ENCODE peak calls at places on chromosomes 2 and 18, in nine cellular contexts. One of them, this sample, is unnamed. For H3K36me3, the result is how much of the 10 kb centered on the place peaks cover.

GRCh38 chr2:148874868-148875341 is at the start of gene KIF5C:
- DNase-seq in suprapubic skin: peak
- DNase-seq in DND-41: no peak
- DNase-seq in endothelial cell of umbilical vein: peak
- DNase-seq in IMR-90: peak
- DNase-seq in endodermal cell: peak
- DNase-seq in thoracic aorta: peak
- DNase-seq in kidney: peak
- DNase-seq in right lobe of liver: peak
- DNase-seq in this sample: peak

GRCh38 chr2:67079729-67080128 is 317.4 kb upstream of the ETAA1 start:
- DNase-seq in suprapubic skin: no peak
- DNase-seq in DND-41: no peak
- DNase-seq in endothelial cell of umbilical vein: no peak
- DNase-seq in IMR-90: no peak
- DNase-seq in endodermal cell: no peak
- DNase-seq in thoracic aorta: no peak
- DNase-seq in kidney: no peak
- DNase-seq in right lobe of liver: no peak
- DNase-seq in this sample: no peak

GRCh38 chr18:27608742-27609141 is 423.6 kb upstream of the CHST9 start:
- DNase-seq in suprapubic skin: no peak
- DNase-seq in DND-41: no peak
- DNase-seq in endothelial cell of umbilical vein: peak
- DNase-seq in IMR-90: no peak
- DNase-seq in endodermal cell: no peak
- DNase-seq in thoracic aorta: no peak
- DNase-seq in kidney: no peak
- DNase-seq in right lobe of liver: no peak
- DNase-seq in this sample: no peak

GRCh38 chr2:30692829-30693265 is 114.4 kb downstream of the CAPN13 start:
- DNase-seq in suprapubic skin: peak
- DNase-seq in DND-41: no peak
- DNase-seq in endothelial cell of umbilical vein: no peak
- DNase-seq in IMR-90: no peak
- DNase-seq in endodermal cell: no peak
- DNase-seq in thoracic aorta: no peak
- DNase-seq in kidney: no peak
- DNase-seq in right lobe of liver: no peak
- DNase-seq in this sample: no peak

GRCh38 chr2:147806846-147807245 is 38.0 kb upstream of the ACVR2A start:
- DNase-seq in suprapubic skin: no peak
- DNase-seq in DND-41: no peak
- DNase-seq in endothelial cell of umbilical vein: no peak
- DNase-seq in IMR-90: peak
- DNase-seq in endodermal cell: no peak
- DNase-seq in thoracic aorta: no peak
- DNase-seq in kidney: no peak
- DNase-seq in right lobe of liver: no peak
- DNase-seq in this sample: no peak

GRCh38 chr18:11021477-11021876 is 127.9 kb downstream of the PIEZO2 start:
- DNase-seq in suprapubic skin: no peak
- DNase-seq in DND-41: peak
- DNase-seq in endothelial cell of umbilical vein: no peak
- DNase-seq in IMR-90: no peak
- DNase-seq in endodermal cell: no peak
- DNase-seq in thoracic aorta: no peak
- DNase-seq in kidney: no peak
- DNase-seq in right lobe of liver: no peak
- DNase-seq in this sample: no peak

GRCh38 chr18:64474751-64475150 is 325.9 kb upstream of the LINC00305 start:
- DNase-seq in suprapubic skin: no peak
- DNase-seq in DND-41: no peak
- DNase-seq in endothelial cell of umbilical vein: no peak
- DNase-seq in IMR-90: no peak
- DNase-seq in endodermal cell: no peak
- DNase-seq in thoracic aorta: no peak
- DNase-seq in kidney: no peak
- DNase-seq in right lobe of liver: no peak
- DNase-seq in this sample: no peak

GRCh38 chr18:45775241-45775676 is 50.2 kb upstream of the SIGLEC15 start:
- DNase-seq in suprapubic skin: peak
- DNase-seq in DND-41: no peak
- DNase-seq in endothelial cell of umbilical vein: peak
- DNase-seq in IMR-90: peak
- DNase-seq in endodermal cell: peak
- DNase-seq in thoracic aorta: peak
- DNase-seq in kidney: peak
- DNase-seq in right lobe of liver: peak
- DNase-seq in this sample: peak

GRCh38 chr2:26979761-26980160 is 9.3 kb downstream of the MAPRE3 start:
- DNase-seq in suprapubic skin: no peak
- DNase-seq in DND-41: no peak
- DNase-seq in endothelial cell of umbilical vein: no peak
- DNase-seq in IMR-90: peak
- DNase-seq in endodermal cell: no peak
- DNase-seq in thoracic aorta: no peak
- DNase-seq in kidney: no peak
- DNase-seq in right lobe of liver: no peak
- DNase-seq in this sample: no peak

GRCh38 chr2:9737053-9737875 is 106.0 kb upstream of the TAF1B start:
- DNase-seq in suprapubic skin: no peak
- DNase-seq in DND-41: no peak
- DNase-seq in endothelial cell of umbilical vein: no peak
- DNase-seq in IMR-90: peak
- DNase-seq in endodermal cell: no peak
- DNase-seq in thoracic aorta: no peak
- DNase-seq in kidney: no peak
- DNase-seq in right lobe of liver: no peak
- DNase-seq in this sample: no peak

GRCh38 chr2:45616663-45617411 is 5.8 kb upstream of the SRBD1 start:
- DNase-seq in suprapubic skin: no peak
- DNase-seq in DND-41: no peak
- DNase-seq in endothelial cell of umbilical vein: peak
- DNase-seq in IMR-90: peak
- DNase-seq in endodermal cell: no peak
- DNase-seq in thoracic aorta: no peak
- DNase-seq in kidney: no peak
- DNase-seq in right lobe of liver: no peak
- DNase-seq in this sample: no peak

GRCh38 chr18:27797484-27797883 is 379.4 kb downstream of the CDH2 start:
- DNase-seq in suprapubic skin: no peak
- DNase-seq in DND-41: peak
- DNase-seq in endothelial cell of umbilical vein: no peak
- DNase-seq in IMR-90: no peak
- DNase-seq in endodermal cell: no peak
- DNase-seq in thoracic aorta: no peak
- DNase-seq in kidney: no peak
- DNase-seq in right lobe of liver: no peak
- DNase-seq in this sample: no peak

GRCh38 chr18:22363867-22364463 is 53.8 kb downstream of the CTAGE1 start:
- DNase-seq in suprapubic skin: no peak
- DNase-seq in DND-41: no peak
- DNase-seq in endothelial cell of umbilical vein: peak
- DNase-seq in IMR-90: peak
- DNase-seq in endodermal cell: no peak
- DNase-seq in thoracic aorta: no peak
- DNase-seq in kidney: no peak
- DNase-seq in right lobe of liver: no peak
- DNase-seq in this sample: no peak

GRCh38 chr2:102806250-102806837 is 44.5 kb downstream of the TMEM182 start:
- DNase-seq in suprapubic skin: no peak
- DNase-seq in DND-41: peak
- DNase-seq in endothelial cell of umbilical vein: peak
- DNase-seq in IMR-90: peak
- DNase-seq in endodermal cell: peak
- DNase-seq in thoracic aorta: peak
- DNase-seq in kidney: peak
- DNase-seq in right lobe of liver: peak
- DNase-seq in this sample: no peak

GRCh38 chr2:121376851-121377250 is 91.8 kb upstream of the TFCP2L1 start:
- DNase-seq in suprapubic skin: no peak
- DNase-seq in DND-41: no peak
- DNase-seq in endothelial cell of umbilical vein: no peak
- DNase-seq in IMR-90: peak
- DNase-seq in endodermal cell: no peak
- DNase-seq in thoracic aorta: no peak
- DNase-seq in kidney: no peak
- DNase-seq in right lobe of liver: no peak
- DNase-seq in this sample: no peak
- H3K36me3 ChIP-seq in suprapubic skin: half or more
- H3K36me3 ChIP-seq in DND-41: half or more
- H3K36me3 ChIP-seq in endothelial cell of umbilical vein: under half
- H3K36me3 ChIP-seq in IMR-90: under half
- H3K36me3 ChIP-seq in endodermal cell: half or more
- H3K36me3 ChIP-seq in thoracic aorta: under half
- H3K36me3 ChIP-seq in kidney: under half
- H3K36me3 ChIP-seq in right lobe of liver: under half
- H3K36me3 ChIP-seq in this sample: half or more

DNA sequence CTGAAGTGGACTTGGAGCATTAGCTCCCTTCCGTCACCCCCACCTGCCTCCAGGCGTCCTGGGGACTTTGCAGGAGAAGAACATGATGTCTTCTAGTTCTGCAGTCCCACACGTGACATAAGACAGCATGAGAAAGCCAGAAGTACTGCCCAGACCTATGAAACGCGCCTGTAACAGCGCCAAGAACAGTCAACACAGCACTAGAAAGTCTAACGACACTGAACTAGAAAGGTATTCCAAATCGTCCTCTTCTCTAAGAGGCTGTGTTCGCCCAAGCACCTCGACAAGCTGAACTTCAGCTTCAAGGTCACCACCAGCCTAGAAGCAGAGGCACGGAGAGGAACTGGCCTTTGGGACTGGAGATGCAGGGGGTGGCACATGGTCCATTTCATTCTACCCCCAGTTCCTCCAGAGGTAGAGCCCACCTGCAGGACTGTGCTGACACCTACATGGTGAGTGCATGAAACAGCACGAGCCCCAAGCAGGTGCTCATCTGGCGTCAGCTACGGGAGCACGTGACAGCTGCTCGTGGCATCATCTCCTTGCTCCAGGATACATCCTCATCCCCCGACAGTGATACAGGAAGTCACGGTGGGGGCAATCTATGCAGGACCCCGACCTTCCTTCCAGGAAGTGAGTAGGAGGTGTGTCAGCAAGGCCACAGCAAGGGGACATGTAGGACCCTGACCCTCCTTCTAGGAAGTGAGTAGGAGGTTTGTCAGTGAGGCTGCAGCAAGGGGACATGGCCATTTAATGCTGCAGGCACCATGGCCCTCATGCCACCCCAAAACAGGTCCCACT is 3.7 kb downstream of the HDAC4 start:
- DNase-seq in suprapubic skin: no peak
- DNase-seq in DND-41: peak
- DNase-seq in endothelial cell of umbilical vein: no peak
- DNase-seq in IMR-90: no peak
- DNase-seq in endodermal cell: peak
- DNase-seq in thoracic aorta: no peak
- DNase-seq in kidney: no peak
- DNase-seq in right lobe of liver: no peak
- DNase-seq in this sample: peak
- TF ChIP-seq CTCF in suprapubic skin: no peak
- TF ChIP-seq CTCF in DND-41: peak
- TF ChIP-seq CTCF in endothelial cell of umbilical vein: no peak
- TF ChIP-seq CTCF in IMR-90: no peak
- TF ChIP-seq CTCF in endodermal cell: peak
- TF ChIP-seq CTCF in thoracic aorta: no peak
- TF ChIP-seq CTCF in kidney: peak
- TF ChIP-seq CTCF in right lobe of liver: peak
- TF ChIP-seq CTCF in this sample: no peak

GRCh38 chr18:74153377-74153776 is 5.1 kb downstream of the TIMM21 start:
- DNase-seq in suprapubic skin: no peak
- DNase-seq in DND-41: no peak
- DNase-seq in endothelial cell of umbilical vein: no peak
- DNase-seq in IMR-90: no peak
- DNase-seq in endodermal cell: no peak
- DNase-seq in thoracic aorta: no peak
- DNase-seq in kidney: no peak
- DNase-seq in right lobe of liver: no peak
- DNase-seq in this sample: no peak
- H3K36me3 ChIP-seq in suprapubic skin: under half
- H3K36me3 ChIP-seq in DND-41: half or more
- H3K36me3 ChIP-seq in endothelial cell of umbilical vein: under half
- H3K36me3 ChIP-seq in IMR-90: under half
- H3K36me3 ChIP-seq in endodermal cell: under half
- H3K36me3 ChIP-seq in thoracic aorta: under half
- H3K36me3 ChIP-seq in kidney: under half
- H3K36me3 ChIP-seq in right lobe of liver: under half
- H3K36me3 ChIP-seq in this sample: half or more

DNA sequence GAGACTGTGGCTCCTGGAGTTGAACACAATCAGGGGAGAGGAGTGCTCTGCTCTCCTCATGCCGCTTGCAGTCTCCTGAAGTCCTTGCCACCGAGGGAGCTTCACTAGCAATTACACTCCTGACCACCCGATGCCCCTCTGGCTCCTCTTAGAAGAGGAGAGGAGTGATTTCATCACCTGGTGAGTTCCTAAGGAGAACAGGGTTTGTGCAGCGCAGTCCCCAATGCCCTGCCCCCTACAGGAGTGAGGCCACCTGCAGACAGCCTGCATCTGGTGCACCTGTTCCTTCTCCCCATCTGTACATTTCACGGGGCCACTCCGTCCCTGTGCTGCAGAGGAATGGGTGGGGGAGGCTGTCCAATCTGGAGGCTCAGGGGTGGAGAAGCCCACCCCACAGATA is 267.2 kb downstream of the HRH4 start:
- DNase-seq in suprapubic skin: no peak
- DNase-seq in DND-41: no peak
- DNase-seq in endothelial cell of umbilical vein: no peak
- DNase-seq in IMR-90: no peak
- DNase-seq in endodermal cell: peak
- DNase-seq in thoracic aorta: no peak
- DNase-seq in kidney: no peak
- DNase-seq in right lobe of liver: no peak
- DNase-seq in this sample: no peak
- TF ChIP-seq CTCF in suprapubic skin: no peak
- TF ChIP-seq CTCF in DND-41: no peak
- TF ChIP-seq CTCF in endothelial cell of umbilical vein: no peak
- TF ChIP-seq CTCF in IMR-90: no peak
- TF ChIP-seq CTCF in endodermal cell: peak
- TF ChIP-seq CTCF in thoracic aorta: no peak
- TF ChIP-seq CTCF in kidney: no peak
- TF ChIP-seq CTCF in right lobe of liver: no peak
- TF ChIP-seq CTCF in this sample: no peak

DNA sequence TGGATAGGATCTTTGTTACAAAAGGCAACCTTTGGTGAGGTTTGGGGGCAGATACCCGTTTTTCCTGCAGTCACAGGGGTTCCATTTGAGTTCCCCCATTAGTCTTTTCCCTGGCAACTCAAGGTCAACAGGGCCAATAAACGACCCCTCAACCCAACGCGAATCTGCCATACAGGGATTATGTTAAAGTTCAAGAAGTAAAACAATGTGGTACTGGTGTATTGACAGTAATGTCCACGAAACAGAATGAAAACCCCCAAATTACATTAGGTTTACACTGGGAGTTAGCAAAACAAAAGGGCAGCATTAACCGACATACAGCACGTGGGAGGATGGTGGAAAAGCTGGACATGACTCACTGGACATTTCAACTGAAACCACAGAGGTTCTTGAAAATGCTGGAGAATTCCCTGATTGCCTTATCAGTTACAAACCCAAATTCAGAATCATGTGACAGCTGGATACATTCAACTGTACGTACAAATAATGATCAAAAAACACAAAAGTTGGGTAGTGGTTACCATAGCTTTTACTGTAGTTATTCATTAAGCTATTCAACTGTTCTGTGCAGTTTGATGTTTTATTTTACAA is 4.9 kb upstream of the IMP4 start:
- DNase-seq in suprapubic skin: no peak
- DNase-seq in DND-41: no peak
- DNase-seq in endothelial cell of umbilical vein: no peak
- DNase-seq in IMR-90: peak
- DNase-seq in endodermal cell: peak
- DNase-seq in thoracic aorta: no peak
- DNase-seq in kidney: no peak
- DNase-seq in right lobe of liver: no peak
- DNase-seq in this sample: no peak
- H3K36me3 ChIP-seq in suprapubic skin: under half
- H3K36me3 ChIP-seq in DND-41: under half
- H3K36me3 ChIP-seq in endothelial cell of umbilical vein: under half
- H3K36me3 ChIP-seq in IMR-90: under half
- H3K36me3 ChIP-seq in endodermal cell: under half
- H3K36me3 ChIP-seq in thoracic aorta: under half
- H3K36me3 ChIP-seq in kidney: under half
- H3K36me3 ChIP-seq in right lobe of liver: under half
- H3K36me3 ChIP-seq in this sample: under half